ENCODE peak calls at places on chromosomes 1 and 21, in six cellular contexts. One of them, this sample, is unnamed.

GRCh38 chr1:238592586-238592985 is 701.9 kb upstream of the ZP4 start:
- DNase-seq in upper lobe of right lung: no peak
- DNase-seq in pancreas: no peak
- DNase-seq in neural crest cell: no peak
- DNase-seq in progenitor cell of endocrine pancreas: no peak
- DNase-seq in AG10803: no peak
- DNase-seq in this sample: peak

GRCh38 chr1:187960125-187960638 is 1131.4 kb downstream of the PLA2G4A start:
- DNase-seq in neural crest cell: no peak
- DNase-seq in pancreas: no peak
- DNase-seq in progenitor cell of endocrine pancreas: no peak
- DNase-seq in upper lobe of right lung: no peak
- DNase-seq in AG10803: no peak
- DNase-seq in this sample: no peak

GRCh38 chr1:196056966-196057365 is 551.3 kb downstream of the KCNT2 start:
- DNase-seq in AG10803: no peak
- DNase-seq in pancreas: no peak
- DNase-seq in upper lobe of right lung: no peak
- DNase-seq in neural crest cell: no peak
- DNase-seq in progenitor cell of endocrine pancreas: no peak
- DNase-seq in this sample: peak

GRCh38 chr1:112706505-112707216 is at the start of gene RHOC:
- DNase-seq in upper lobe of right lung: peak
- DNase-seq in neural crest cell: peak
- DNase-seq in AG10803: peak
- DNase-seq in progenitor cell of endocrine pancreas: peak
- DNase-seq in pancreas: peak
- DNase-seq in this sample: peak

GRCh38 chr1:21490774-21491482 is 18.3 kb upstream of the ALPL start:
- DNase-seq in upper lobe of right lung: no peak
- DNase-seq in neural crest cell: no peak
- DNase-seq in AG10803: peak
- DNase-seq in progenitor cell of endocrine pancreas: no peak
- DNase-seq in pancreas: no peak
- DNase-seq in this sample: no peak

GRCh38 chr1:26827663-26828062 is 1.2 kb downstream of the ZDHHC18 start:
- DNase-seq in neural crest cell: no peak
- DNase-seq in AG10803: no peak
- DNase-seq in pancreas: no peak
- DNase-seq in progenitor cell of endocrine pancreas: no peak
- DNase-seq in upper lobe of right lung: no peak
- DNase-seq in this sample: peak

GRCh38 chr21:45735259-45736000 is 91.9 kb downstream of the PCBP3 start:
- DNase-seq in progenitor cell of endocrine pancreas: no peak
- DNase-seq in pancreas: no peak
- DNase-seq in upper lobe of right lung: no peak
- DNase-seq in neural crest cell: no peak
- DNase-seq in AG10803: no peak
- DNase-seq in this sample: no peak

GRCh38 chr1:109754738-109755137 is 9.0 kb downstream of the EPS8L3 start:
- DNase-seq in upper lobe of right lung: no peak
- DNase-seq in AG10803: no peak
- DNase-seq in pancreas: no peak
- DNase-seq in neural crest cell: no peak
- DNase-seq in progenitor cell of endocrine pancreas: no peak
- DNase-seq in this sample: no peak

GRCh38 chr1:119318466-119319309 is 49.9 kb upstream of the HAO2 start:
- DNase-seq in progenitor cell of endocrine pancreas: no peak
- DNase-seq in upper lobe of right lung: no peak
- DNase-seq in neural crest cell: no peak
- DNase-seq in AG10803: no peak
- DNase-seq in pancreas: no peak
- DNase-seq in this sample: no peak

GRCh38 chr1:53321776-53322602 is 5.9 kb downstream of the LRP8 start:
- DNase-seq in upper lobe of right lung: no peak
- DNase-seq in pancreas: peak
- DNase-seq in progenitor cell of endocrine pancreas: no peak
- DNase-seq in AG10803: no peak
- DNase-seq in neural crest cell: no peak
- DNase-seq in this sample: no peak

GRCh38 chr1:160328171-160328570 is 14.9 kb downstream of the COPA start:
- DNase-seq in AG10803: no peak
- DNase-seq in neural crest cell: no peak
- DNase-seq in progenitor cell of endocrine pancreas: no peak
- DNase-seq in upper lobe of right lung: no peak
- DNase-seq in pancreas: no peak
- DNase-seq in this sample: no peak

GRCh38 chr1:39590546-39590945 is 14.0 kb upstream of the PABPC4 start:
- DNase-seq in progenitor cell of endocrine pancreas: no peak
- DNase-seq in pancreas: no peak
- DNase-seq in AG10803: peak
- DNase-seq in upper lobe of right lung: no peak
- DNase-seq in neural crest cell: no peak
- DNase-seq in this sample: no peak

GRCh38 chr1:214581785-214582184 is 21.2 kb upstream of the CENPF start:
- DNase-seq in neural crest cell: no peak
- DNase-seq in progenitor cell of endocrine pancreas: no peak
- DNase-seq in pancreas: no peak
- DNase-seq in upper lobe of right lung: no peak
- DNase-seq in AG10803: peak
- DNase-seq in this sample: no peak

DNA sequence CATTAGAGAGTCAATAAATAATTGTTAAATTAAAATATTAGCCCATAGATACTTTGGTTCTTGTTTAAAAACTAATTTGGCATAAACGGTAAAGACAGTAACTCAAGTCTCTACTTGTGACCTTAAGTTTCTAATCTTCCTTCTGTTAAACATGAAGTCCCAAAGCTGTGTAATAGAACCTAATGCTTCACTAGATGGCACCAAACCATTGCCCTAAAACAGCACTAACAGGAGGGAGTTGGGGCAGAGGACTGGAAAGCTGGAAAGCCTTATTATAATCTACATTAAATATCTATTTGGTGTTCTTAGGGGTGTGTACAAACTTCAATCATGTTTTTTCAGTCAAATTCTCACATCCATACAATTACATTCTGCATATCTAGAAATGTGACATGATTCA is 176.6 kb downstream of the OLFM3 start:
- DNase-seq in upper lobe of right lung: no peak
- DNase-seq in progenitor cell of endocrine pancreas: peak
- DNase-seq in pancreas: no peak
- DNase-seq in neural crest cell: no peak
- DNase-seq in AG10803: peak
- DNase-seq in this sample: no peak
- TF ChIP-seq CTCF in upper lobe of right lung: peak
- TF ChIP-seq CTCF in progenitor cell of endocrine pancreas: peak
- TF ChIP-seq CTCF in pancreas: peak
- TF ChIP-seq CTCF in neural crest cell: peak
- TF ChIP-seq CTCF in AG10803: peak
- TF ChIP-seq CTCF in this sample: peak

GRCh38 chr1:182408435-182409070 is 8.1 kb upstream of the TEDDM1 start:
- DNase-seq in neural crest cell: no peak
- DNase-seq in pancreas: no peak
- DNase-seq in progenitor cell of endocrine pancreas: no peak
- DNase-seq in upper lobe of right lung: no peak
- DNase-seq in AG10803: no peak
- DNase-seq in this sample: no peak
- TF ChIP-seq CTCF in neural crest cell: no peak
- TF ChIP-seq CTCF in pancreas: no peak
- TF ChIP-seq CTCF in progenitor cell of endocrine pancreas: peak
- TF ChIP-seq CTCF in upper lobe of right lung: no peak
- TF ChIP-seq CTCF in AG10803: no peak
- TF ChIP-seq CTCF in this sample: no peak

GRCh38 chr1:74468982-74469603 is 43.3 kb downstream of the LRRC53 start:
- DNase-seq in neural crest cell: no peak
- DNase-seq in progenitor cell of endocrine pancreas: no peak
- DNase-seq in AG10803: peak
- DNase-seq in pancreas: no peak
- DNase-seq in upper lobe of right lung: no peak
- DNase-seq in this sample: no peak
- TF ChIP-seq CTCF in neural crest cell: peak
- TF ChIP-seq CTCF in progenitor cell of endocrine pancreas: peak
- TF ChIP-seq CTCF in AG10803: peak
- TF ChIP-seq CTCF in pancreas: peak
- TF ChIP-seq CTCF in upper lobe of right lung: peak
- TF ChIP-seq CTCF in this sample: peak

GRCh38 chr1:200540281-200540680 is 80.3 kb downstream of the KIF14 start:
- DNase-seq in neural crest cell: no peak
- DNase-seq in pancreas: no peak
- DNase-seq in upper lobe of right lung: no peak
- DNase-seq in progenitor cell of endocrine pancreas: no peak
- DNase-seq in AG10803: no peak
- DNase-seq in this sample: no peak

GRCh38 chr1:200530551-200531261 is 89.8 kb downstream of the KIF14 start:
- DNase-seq in progenitor cell of endocrine pancreas: no peak
- DNase-seq in upper lobe of right lung: no peak
- DNase-seq in neural crest cell: no peak
- DNase-seq in pancreas: no peak
- DNase-seq in AG10803: no peak
- DNase-seq in this sample: peak

GRCh38 chr1:200535605-200536004 is 84.9 kb downstream of the KIF14 start:
- DNase-seq in neural crest cell: no peak
- DNase-seq in upper lobe of right lung: no peak
- DNase-seq in AG10803: no peak
- DNase-seq in pancreas: no peak
- DNase-seq in progenitor cell of endocrine pancreas: no peak
- DNase-seq in this sample: no peak
- TF ChIP-seq CTCF in neural crest cell: peak
- TF ChIP-seq CTCF in upper lobe of right lung: no peak
- TF ChIP-seq CTCF in AG10803: peak
- TF ChIP-seq CTCF in pancreas: no peak
- TF ChIP-seq CTCF in progenitor cell of endocrine pancreas: no peak
- TF ChIP-seq CTCF in this sample: no peak

GRCh38 chr1:190759807-190760206 is 282.1 kb upstream of the BRINP3 start:
- DNase-seq in pancreas: no peak
- DNase-seq in upper lobe of right lung: no peak
- DNase-seq in neural crest cell: no peak
- DNase-seq in progenitor cell of endocrine pancreas: no peak
- DNase-seq in AG10803: no peak
- DNase-seq in this sample: no peak

GRCh38 chr1:190752131-190752530 is 274.5 kb upstream of the BRINP3 start:
- DNase-seq in pancreas: no peak
- DNase-seq in progenitor cell of endocrine pancreas: no peak
- DNase-seq in AG10803: no peak
- DNase-seq in upper lobe of right lung: no peak
- DNase-seq in neural crest cell: no peak
- DNase-seq in this sample: no peak

GRCh38 chr1:190754769-190755168 is 277.1 kb upstream of the BRINP3 start:
- DNase-seq in pancreas: no peak
- DNase-seq in upper lobe of right lung: no peak
- DNase-seq in neural crest cell: no peak
- DNase-seq in AG10803: no peak
- DNase-seq in progenitor cell of endocrine pancreas: no peak
- DNase-seq in this sample: no peak
- TF ChIP-seq CTCF in pancreas: no peak
- TF ChIP-seq CTCF in upper lobe of right lung: no peak
- TF ChIP-seq CTCF in neural crest cell: no peak
- TF ChIP-seq CTCF in AG10803: no peak
- TF ChIP-seq CTCF in progenitor cell of endocrine pancreas: no peak
- TF ChIP-seq CTCF in this sample: no peak

GRCh38 chr1:33137800-33138199 is 44.0 kb downstream of the TRIM62 start:
- DNase-seq in neural crest cell: peak
- DNase-seq in progenitor cell of endocrine pancreas: peak
- DNase-seq in upper lobe of right lung: no peak
- DNase-seq in pancreas: no peak
- DNase-seq in AG10803: no peak
- DNase-seq in this sample: peak
- TF ChIP-seq CTCF in neural crest cell: peak
- TF ChIP-seq CTCF in progenitor cell of endocrine pancreas: peak
- TF ChIP-seq CTCF in upper lobe of right lung: peak
- TF ChIP-seq CTCF in pancreas: no peak
- TF ChIP-seq CTCF in AG10803: peak
- TF ChIP-seq CTCF in this sample: peak

GRCh38 chr1:169809370-169810095 is 14.8 kb upstream of the METTL18 start:
- DNase-seq in neural crest cell: peak
- DNase-seq in progenitor cell of endocrine pancreas: no peak
- DNase-seq in pancreas: no peak
- DNase-seq in AG10803: peak
- DNase-seq in upper lobe of right lung: no peak
- DNase-seq in this sample: peak
- TF ChIP-seq CTCF in neural crest cell: peak
- TF ChIP-seq CTCF in progenitor cell of endocrine pancreas: peak
- TF ChIP-seq CTCF in pancreas: peak
- TF ChIP-seq CTCF in AG10803: peak
- TF ChIP-seq CTCF in upper lobe of right lung: peak
- TF ChIP-seq CTCF in this sample: peak

DNA sequence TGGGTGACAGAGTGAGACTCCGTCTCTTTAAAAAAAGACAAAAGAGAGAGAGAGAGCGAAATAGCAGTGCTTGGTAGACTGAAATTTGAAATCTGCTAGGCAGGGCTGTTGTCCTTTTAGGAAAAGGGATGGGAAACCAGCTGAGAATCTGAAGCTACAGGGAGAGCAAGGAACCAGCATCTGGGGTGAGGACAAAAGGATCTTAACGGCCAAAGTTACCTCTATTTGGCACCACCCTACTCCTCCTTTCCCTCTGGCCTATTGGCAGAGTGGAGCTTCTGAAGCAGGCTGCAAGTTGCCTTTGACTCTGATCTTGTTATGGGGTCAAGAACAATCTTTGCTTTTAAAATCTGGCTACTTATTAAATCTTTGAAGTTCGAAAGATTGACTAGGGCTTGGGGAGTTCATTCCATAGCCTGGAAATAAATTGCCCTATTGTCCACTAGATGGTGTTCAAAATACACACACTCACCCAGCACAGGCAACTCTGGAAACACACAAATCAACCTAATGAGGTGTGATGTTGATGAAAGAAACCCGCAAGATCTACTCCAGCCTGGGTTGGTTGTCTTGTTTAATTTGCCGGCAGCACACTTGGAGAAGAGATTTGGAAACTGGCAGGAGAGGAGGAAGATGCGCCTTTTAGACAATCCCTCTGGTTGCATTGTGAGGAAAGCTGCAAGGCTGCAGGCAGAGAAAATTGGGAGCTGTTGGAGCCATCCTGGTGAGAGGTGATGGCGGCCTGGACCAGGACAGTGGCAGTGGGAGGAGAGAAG is 16.5 kb upstream of the PARP1 start:
- DNase-seq in pancreas: no peak
- DNase-seq in neural crest cell: no peak
- DNase-seq in progenitor cell of endocrine pancreas: no peak
- DNase-seq in AG10803: peak
- DNase-seq in upper lobe of right lung: no peak
- DNase-seq in this sample: no peak
- TF ChIP-seq CTCF in pancreas: peak
- TF ChIP-seq CTCF in neural crest cell: peak
- TF ChIP-seq CTCF in progenitor cell of endocrine pancreas: peak
- TF ChIP-seq CTCF in AG10803: peak
- TF ChIP-seq CTCF in upper lobe of right lung: peak
- TF ChIP-seq CTCF in this sample: peak

DNA sequence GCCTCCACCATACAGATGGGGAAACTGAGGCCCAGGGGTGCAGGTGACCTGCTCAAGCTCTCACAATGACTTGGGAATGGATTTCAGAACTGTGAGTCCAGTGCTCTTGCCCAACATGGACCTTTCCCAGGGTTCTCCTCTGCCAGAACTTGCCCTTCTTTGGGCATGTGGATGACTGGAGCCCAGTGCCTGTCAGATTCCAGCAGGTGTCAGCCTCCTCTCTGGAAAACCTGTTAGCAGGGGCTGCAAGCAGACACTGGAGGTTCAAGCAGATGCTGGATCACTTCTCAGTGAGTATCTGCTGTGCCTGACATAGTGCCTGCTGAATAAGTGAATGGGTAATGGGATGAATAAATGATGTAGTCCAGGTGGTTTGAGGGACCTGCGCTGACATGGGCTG is 314.2 kb upstream of the POU3F1 start:
- DNase-seq in upper lobe of right lung: no peak
- DNase-seq in progenitor cell of endocrine pancreas: no peak
- DNase-seq in neural crest cell: no peak
- DNase-seq in AG10803: no peak
- DNase-seq in pancreas: no peak
- DNase-seq in this sample: no peak
- TF ChIP-seq CTCF in upper lobe of right lung: no peak
- TF ChIP-seq CTCF in progenitor cell of endocrine pancreas: no peak
- TF ChIP-seq CTCF in neural crest cell: no peak
- TF ChIP-seq CTCF in AG10803: no peak
- TF ChIP-seq CTCF in pancreas: no peak
- TF ChIP-seq CTCF in this sample: no peak

This sample was measured in nephron progenitor cell.